ENCODE peak calls at places on chromosomes 11 and 22, in eight cellular contexts. X, Y, S, H, T, N, A and U are unnamed samples.

GRCh38 chr22:17773606-17774205 is 563 bp downstream of the BID start:
- DNase-seq in A (peak; percentile 1), X (no peak), S (peak; percentile 65), N (peak; percentile 53), H (peak; percentile 82), T (peak; percentile 39), Y (peak; percentile 48), U (peak; percentile 51)

GRCh38 chr22:20422271-20422958 is 15.2 kb downstream of the SCARF2 start:
- DNase-seq in X (no peak), A (no peak), Y (no peak), N (peak; percentile 43), S (peak; percentile 43), T (peak; percentile 68), H (peak; percentile 43), U (no peak)

GRCh38 chr22:29031236-29031982 is 30.2 kb downstream of the C22orf31 start:
- DNase-seq in Y (peak; percentile 90), H (peak; percentile 66), X (peak; percentile 67), T (peak; percentile 98), A (no peak), N (peak; percentile 99), S (peak; percentile 63), U (peak; percentile 84)

GRCh38 chr11:10758959-10759358 is 7.9 kb downstream of the CTR9 start:
- DNase-seq in N (no peak), S (no peak), A (no peak), H (no peak), X (no peak), Y (no peak), T (no peak), U (no peak)

GRCh38 chr11:66637557-66638176 is 836 bp upstream of the RBM4 start:
- DNase-seq in Y (no peak), X (no peak), A (no peak), S (no peak), H (no peak), N (peak; percentile 44), T (peak; percentile 15), U (no peak)

GRCh38 chr11:45896392-45897068 is 10.5 kb downstream of the FREY1 start:
- DNase-seq in H (peak; percentile 88), T (no peak), N (no peak), A (no peak), S (no peak), Y (no peak), X (no peak), U (peak; percentile 68)

GRCh38 chr11:31812392-31813241 is 1.5 kb upstream of the PAX6 start:
- DNase-seq in Y (no peak), T (peak; percentile 10), S (no peak), X (no peak), N (no peak), H (peak; percentile 75), A (no peak), U (no peak)

GRCh38 chr11:69887841-69888670 is 68.8 kb upstream of the FGF3 start:
- DNase-seq in T (no peak), A (no peak), H (peak; percentile 31), S (no peak), X (no peak), N (no peak), Y (no peak), U (no peak)

GRCh38 chr11:15123849-15124248 is 9.1 kb downstream of the INSC start:
- DNase-seq in N (peak; percentile 90), Y (peak; percentile 49), S (no peak), T (peak; percentile 8), X (peak; percentile 26), A (no peak), H (no peak), U (no peak)

GRCh38 chr11:69013009-69013951 is at the start of gene MRGPRF:
- DNase-seq in T (peak; percentile 35), A (no peak), N (peak; percentile 24), X (no peak), H (peak; percentile 65), Y (no peak), S (peak; percentile 75), U (no peak)

GRCh38 chr11:118060879-118061278 is 16.0 kb upstream of the TMPRSS4 start:
- DNase-seq in H (no peak), Y (peak; percentile 31), S (no peak), A (no peak), N (peak; percentile 6), T (no peak), X (no peak), U (no peak)

GRCh38 chr11:2294340-2295290 is 7.1 kb downstream of the C11orf21 start:
- DNase-seq in A (no peak), H (peak; percentile 45), T (no peak), S (peak; percentile 45), N (no peak), Y (no peak), X (no peak), U (no peak)

GRCh38 chr11:10858505-10859360 is 880 bp upstream of the ZBED5 start:
- DNase-seq in A (no peak), H (peak; percentile 84), S (peak; percentile 76), Y (no peak), X (peak; percentile 61), T (peak; percentile 65), N (peak; percentile 69), U (peak; percentile 46)

GRCh38 chr22:17945156-17945850 is 79.1 kb downstream of the MICAL3 start:
- DNase-seq in X (no peak), Y (no peak), H (no peak), T (no peak), A (no peak), S (no peak), N (no peak), U (no peak)

GRCh38 chr22:44583076-44583760 is 85.2 kb upstream of the RTL6 start:
- DNase-seq in Y (no peak), X (no peak), A (no peak), H (no peak), T (peak; percentile 42), S (peak; percentile 23), N (no peak), U (no peak)

GRCh38 chr11:64713031-64713780 is 9.8 kb downstream of the NRXN2 start:
- DNase-seq in H (no peak), S (peak; percentile 60), T (no peak), N (no peak), Y (no peak), X (no peak), A (no peak), U (no peak)

GRCh38 chr22:17732251-17732854 is 41.9 kb downstream of the BID start:
- DNase-seq in S (no peak), T (no peak), H (no peak), N (no peak), X (no peak), A (no peak), Y (no peak), U (no peak)

GRCh38 chr22:38238519-38239051 is 34.2 kb downstream of the TMEM184B start:
- DNase-seq in N (peak; percentile 33), Y (peak; percentile 75), A (no peak), T (peak; percentile 19), S (no peak), X (no peak), H (no peak), U (no peak)

GRCh38 chr11:33044281-33044680 is 4.9 kb downstream of the TCP11L1 start:
- DNase-seq in T (peak; percentile 67), A (no peak), S (no peak), X (no peak), Y (peak; percentile 73), H (no peak), N (peak; percentile 96), U (no peak)

GRCh38 chr11:27317751-27318150 is 45.3 kb downstream of the CCDC34 start:
- DNase-seq in Y (no peak), S (no peak), X (no peak), A (no peak), N (peak; percentile 83), H (no peak), T (peak; percentile 66), U (peak; percentile 31)

GRCh38 chr22:43537019-43537585 is 125.3 kb downstream of the MPPED1 start:
- DNase-seq in H (no peak), X (no peak), T (peak; percentile 16), A (no peak), S (no peak), Y (no peak), N (no peak), U (peak; percentile 20)

GRCh38 chr11:116686891-116687290 is 85.9 kb downstream of the BUD13 start:
- DNase-seq in H (no peak), N (no peak), A (no peak), T (no peak), X (no peak), Y (no peak), S (no peak), U (no peak)

GRCh38 chr11:27412192-27412691 is 49.2 kb upstream of the CCDC34 start:
- DNase-seq in A (no peak), N (no peak), H (no peak), T (no peak), X (no peak), S (no peak), Y (no peak), U (no peak)

GRCh38 chr11:76850815-76851214 is 9.9 kb upstream of the ACER3 start:
- DNase-seq in H (no peak), A (no peak), T (no peak), N (no peak), Y (peak; percentile 32), S (no peak), X (no peak), U (no peak)

GRCh38 chr22:44368611-44369010 is 55.9 kb upstream of the SHISAL1 start:
- DNase-seq in Y (no peak), X (no peak), S (peak; percentile 7), A (no peak), N (no peak), T (no peak), H (peak; percentile 13), U (no peak)

GRCh38 chr11:68206211-68206610 is 6.9 kb downstream of the KMT5B start:
- DNase-seq in A (peak; percentile 8), Y (peak; percentile 69), N (peak; percentile 68), X (peak; percentile 57), H (no peak), S (no peak), T (peak; percentile 66), U (no peak)

GRCh38 chr11:12399355-12399754 is 22.0 kb downstream of the PARVA start:
- DNase-seq in T (no peak), A (no peak), X (no peak), N (no peak), S (no peak), Y (no peak), H (no peak), U (no peak)

GRCh38 chr22:38193580-38193979 is 8.2 kb upstream of the MAFF start:
- DNase-seq in H (no peak), A (peak; percentile 45), S (peak; percentile 58), X (no peak), N (no peak), Y (no peak), T (no peak), U (no peak)

GRCh38 chr22:28771195-28771791 is 1.2 kb upstream of the CCDC117 start:
- DNase-seq in N (peak; percentile 17), S (no peak), A (no peak), X (peak; percentile 35), T (peak; percentile 26), Y (no peak), H (no peak), U (no peak)

GRCh38 chr11:119460582-119460981 is 37.6 kb upstream of the THY1 start:
- DNase-seq in N (peak; percentile 68), Y (no peak), S (no peak), H (no peak), A (no peak), T (peak; percentile 76), X (no peak), U (no peak)

GRCh38 chr22:31106651-31107205 is 640 bp downstream of the SELENOM start:
- DNase-seq in H (no peak), T (no peak), Y (peak; percentile 22), S (no peak), A (no peak), X (no peak), N (no peak), U (no peak)

GRCh38 chr11:33160147-33160546 is 1.1 kb downstream of the CSTF3 start:
- DNase-seq in N (peak; percentile 71), S (no peak), T (peak; percentile 34), A (no peak), Y (peak; percentile 43), H (no peak), X (no peak), U (no peak)

GRCh38 chr11:6096417-6096816 is 11.1 kb upstream of the OR56B4 start:
- DNase-seq in S (no peak), N (peak; percentile 9), Y (no peak), T (peak; percentile 8), H (no peak), A (no peak), X (no peak), U (no peak)

GRCh38 chr22:26756675-26757293 is 99.4 kb downstream of the MIAT start:
- DNase-seq in A (no peak), H (peak; percentile 60), Y (no peak), T (peak; percentile 75), X (peak; percentile 16), S (peak; percentile 66), N (peak; percentile 49), U (peak; percentile 73)